ENCODE peak calls at places on chromosomes 5 and 9, in four cellular contexts. O, G, S and W are unnamed samples.

GRCh38 chr9:109886617-109887016 is 106.6 kb downstream of the PALM2AKAP2 start:
- DNase-seq in G (no peak), S (no peak), O (no peak), W (no peak)

GRCh38 chr5:152271420-152271819 is 133.7 kb downstream of the NMUR2 start:
- DNase-seq in G (peak), O (peak), S (no peak), W (no peak)

GRCh38 chr9:98057095-98057799 is 715 bp downstream of the NANS start:
- DNase-seq in G (no peak), S (no peak), O (peak), W (no peak)

GRCh38 chr9:75152416-75152815 is 64.1 kb downstream of the OSTF1 start:
- DNase-seq in G (no peak), O (no peak), S (no peak), W (no peak)

GRCh38 chr5:6175172-6175855 is 203.0 kb downstream of the MED10 start:
- DNase-seq in O (no peak), G (no peak), S (no peak), W (no peak)

GRCh38 chr9:6873862-6874261 is 116.1 kb downstream of the KDM4C start:
- DNase-seq in S (no peak), G (no peak), O (no peak), W (no peak)

GRCh38 chr5:218457-219289 is 553 bp downstream of the SDHA start:
- DNase-seq in S (peak), O (peak), G (no peak), W (no peak)

GRCh38 chr9:14098102-14098501 is 215.8 kb downstream of the NFIB start:
- DNase-seq in G (no peak), S (no peak), O (no peak), W (no peak)

GRCh38 chr5:132473608-132474007 is 17.0 kb downstream of the IRF1 start:
- DNase-seq in G (no peak), O (no peak), S (no peak), W (no peak)

GRCh38 chr5:175750476-175751080 is 92.7 kb downstream of the HRH2 start:
- DNase-seq in G (no peak), S (no peak), O (no peak), W (no peak)
- TF ChIP-seq CBX5 in G (no peak), S (no peak), O (no peak), W (no peak)

DNA sequence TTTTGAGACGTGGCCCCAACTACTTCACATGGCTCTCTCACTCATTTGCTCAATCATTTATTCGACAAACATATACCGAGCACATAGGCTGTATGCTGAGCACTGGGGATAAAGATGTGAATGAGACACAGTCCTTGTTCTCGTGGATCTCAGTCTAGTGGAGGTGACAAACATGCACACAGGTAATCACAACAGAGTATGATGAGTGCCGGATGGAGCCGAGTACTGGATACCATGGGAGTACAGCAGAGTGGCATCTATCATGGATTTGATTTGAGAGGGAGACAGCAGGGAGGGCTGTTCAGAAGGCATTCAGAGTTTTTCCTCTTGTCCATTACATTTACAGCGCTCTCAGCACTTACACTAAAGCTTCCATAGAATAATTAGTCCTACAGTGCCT is 259.8 kb downstream of the SLIT3 start:
- DNase-seq in O (no peak), G (no peak), S (no peak), W (no peak)
- TF ChIP-seq CBX5 in O (no peak), G (no peak), S (no peak), W (no peak)

DNA sequence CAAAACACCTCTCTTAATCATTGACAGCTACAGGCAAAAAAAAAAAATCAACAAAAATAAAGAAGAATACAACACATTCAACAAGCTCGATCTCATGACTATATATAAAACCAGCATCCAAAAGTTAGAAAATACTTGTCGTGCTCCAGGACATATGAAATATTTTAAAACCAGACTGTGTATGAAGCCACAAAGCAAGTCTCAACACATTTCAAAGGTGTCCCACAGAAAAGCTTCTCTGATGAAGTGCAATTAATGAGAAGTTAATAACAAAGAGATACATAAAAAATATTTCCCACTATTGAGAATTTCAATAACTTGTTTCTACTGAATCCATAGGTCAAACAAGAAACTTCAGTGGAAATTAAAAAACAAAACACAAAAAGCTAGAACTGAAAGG is 178.7 kb downstream of the PLK2 start:
- DNase-seq in G (no peak), S (no peak), O (no peak), W (no peak)
- TF ChIP-seq CBX5 in G (no peak), S (no peak), O (no peak), W (no peak)

DNA sequence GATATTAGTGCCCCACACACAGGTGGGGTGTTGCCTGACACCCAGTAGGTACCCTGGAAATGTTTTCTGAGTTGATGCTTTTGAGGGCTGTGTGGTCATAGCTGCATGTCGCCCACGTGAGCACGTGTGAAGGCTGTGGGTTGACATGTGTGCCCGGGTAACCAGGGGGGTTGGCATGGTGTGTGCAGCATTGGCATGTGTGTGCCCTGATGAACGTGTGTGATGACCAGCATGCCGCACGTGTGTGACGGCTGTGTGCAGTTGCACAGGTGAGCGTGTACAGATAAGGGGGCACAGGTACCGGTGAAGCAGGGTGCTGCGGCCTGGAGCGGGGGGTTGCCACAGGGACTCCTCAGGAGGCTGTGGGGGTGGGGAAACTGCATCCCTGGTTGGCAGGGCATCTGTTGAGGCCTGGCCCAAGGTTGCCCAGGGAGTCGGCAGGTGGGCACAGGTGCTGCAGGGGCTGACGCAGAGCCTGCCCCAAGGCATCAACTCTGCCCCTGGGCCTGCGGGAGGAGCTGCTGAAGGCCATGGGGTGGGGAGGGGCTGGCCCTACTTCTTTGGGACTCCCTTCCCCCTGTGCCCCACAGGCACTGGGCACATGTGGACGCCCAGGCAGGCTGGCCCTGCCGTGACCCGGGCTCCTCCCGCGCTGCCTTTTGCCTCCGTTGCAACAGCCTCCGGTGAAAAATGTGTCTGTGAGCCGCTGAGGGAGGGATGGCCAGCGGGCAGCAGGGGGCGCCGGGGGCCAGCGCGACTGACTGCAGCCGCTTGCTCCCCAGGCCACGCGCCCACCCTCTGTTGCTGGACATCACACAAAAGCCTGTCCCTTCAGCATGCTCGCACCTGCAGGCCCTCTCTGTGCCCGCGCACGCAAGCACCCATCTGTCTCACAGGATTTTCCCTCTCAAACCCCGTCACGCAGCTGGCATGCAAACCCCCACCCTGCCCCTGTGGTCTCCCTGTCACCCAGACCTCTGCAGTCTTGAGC is 2.2 kb downstream of the UNC5A start:
- DNase-seq in S (peak), G (no peak), O (peak), W (peak)
- TF ChIP-seq CBX5 in S (no peak), G (no peak), O (no peak), W (no peak)

GRCh38 chr5:109681763-109682162 is 8.0 kb upstream of the MAN2A1 start:
- DNase-seq in O (no peak), G (no peak), S (no peak), W (no peak)

GRCh38 chr5:109682383-109682782 is 7.3 kb upstream of the MAN2A1 start:
- DNase-seq in G (no peak), O (no peak), S (no peak), W (no peak)

DNA sequence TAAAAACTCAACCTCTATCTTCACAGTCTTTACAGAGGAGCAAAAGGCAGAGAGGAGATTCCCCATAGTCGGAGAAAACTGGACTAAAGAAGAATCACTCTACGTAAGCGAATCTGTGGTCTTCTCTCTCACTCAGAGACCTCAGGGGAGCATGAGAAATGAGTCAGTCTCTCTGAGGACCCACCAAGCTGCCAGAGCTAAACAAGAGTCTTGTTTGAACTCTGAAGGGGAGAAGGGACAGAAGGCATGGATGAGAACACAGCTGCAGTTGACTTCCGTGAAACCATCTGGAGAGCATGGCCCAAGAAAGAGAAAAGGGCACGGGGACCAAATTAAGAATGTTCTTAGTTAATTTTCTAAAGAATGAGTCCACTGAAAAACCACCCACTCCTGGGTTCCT is 12.8 kb upstream of the MAN2A1 start:
- DNase-seq in S (no peak), O (no peak), G (no peak), W (no peak)
- TF ChIP-seq CBX5 in S (no peak), O (no peak), G (no peak), W (no peak)

GRCh38 chr9:133002147-133003070 is 23.9 kb downstream of the GFI1B start:
- DNase-seq in S (no peak), G (no peak), O (no peak), W (no peak)
- TF ChIP-seq CBX5 in S (no peak), G (no peak), O (no peak), W (no peak)

GRCh38 chr9:112173489-112174222 is 1.4 kb downstream of the SUSD1 start:
- DNase-seq in G (no peak), O (no peak), S (no peak), W (no peak)

GRCh38 chr9:112175796-112176315 is 759 bp upstream of the SUSD1 start:
- DNase-seq in G (no peak), O (peak), S (no peak), W (no peak)

GRCh38 chr9:112176410-112177010 is 1.4 kb upstream of the SUSD1 start:
- DNase-seq in O (peak), S (no peak), G (no peak), W (no peak)

GRCh38 chr9:112174223-112174964 is 703 bp downstream of the SUSD1 start:
- DNase-seq in O (peak), G (peak), S (peak), W (no peak)

GRCh38 chr9:112174965-112175795 is at the start of gene SUSD1:
- DNase-seq in O (peak), G (no peak), S (peak), W (peak)
- TF ChIP-seq CBX5 in O (no peak), G (no peak), S (no peak), W (no peak)

GRCh38 chr9:88813810-88814209 is 177.5 kb upstream of the S1PR3 start:
- DNase-seq in O (peak), S (no peak), G (no peak), W (no peak)

GRCh38 chr9:88817628-88818027 is 173.6 kb upstream of the S1PR3 start:
- DNase-seq in S (no peak), G (no peak), O (no peak), W (no peak)

GRCh38 chr9:88814521-88815101 is 176.7 kb upstream of the S1PR3 start:
- DNase-seq in S (no peak), O (no peak), G (no peak), W (no peak)

GRCh38 chr9:88816591-88816990 is 174.7 kb upstream of the S1PR3 start:
- DNase-seq in G (no peak), S (no peak), O (no peak), W (no peak)

DNA sequence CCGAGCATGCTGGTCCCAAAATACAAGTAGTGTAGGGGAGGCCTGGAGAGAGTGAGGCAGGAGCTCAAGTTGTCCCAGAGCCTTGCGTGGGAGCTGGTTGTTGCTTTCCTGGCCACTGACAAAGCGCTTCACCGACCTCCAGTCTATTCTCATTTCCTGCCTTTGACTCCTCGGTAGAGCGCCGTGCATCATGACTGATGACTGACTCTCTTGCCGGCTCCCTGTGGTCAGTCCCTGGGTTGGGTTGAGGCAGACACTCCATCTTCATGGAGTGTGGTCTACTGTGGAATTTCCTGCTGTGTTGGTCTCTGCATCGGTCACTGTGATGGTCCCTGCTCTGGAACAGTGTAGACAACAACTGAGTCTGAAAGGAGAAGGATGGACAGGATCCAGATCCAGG is 175.1 kb upstream of the S1PR3 start:
- DNase-seq in S (no peak), O (no peak), G (no peak), W (no peak)
- TF ChIP-seq CBX5 in S (no peak), O (no peak), G (no peak), W (no peak)

GRCh38 chr9:12846035-12846434 is 71.2 kb downstream of the LURAP1L start:
- DNase-seq in O (no peak), S (no peak), G (no peak), W (no peak)

GRCh38 chr9:12847591-12847990 is 72.8 kb downstream of the LURAP1L start:
- DNase-seq in O (no peak), S (no peak), G (no peak), W (no peak)

GRCh38 chr9:12838546-12838945 is 63.7 kb downstream of the LURAP1L start:
- DNase-seq in G (no peak), O (no peak), S (no peak), W (no peak)

GRCh38 chr9:12849486-12850010 is 74.7 kb downstream of the LURAP1L start:
- DNase-seq in O (no peak), S (no peak), G (no peak), W (no peak)

GRCh38 chr9:12843735-12844134 is 68.9 kb downstream of the LURAP1L start:
- DNase-seq in O (no peak), S (no peak), G (no peak), W (no peak)
- TF ChIP-seq CBX5 in O (no peak), S (no peak), G (no peak), W (no peak)

GRCh38 chr5:150021491-150022162 is 21.1 kb downstream of the HMGXB3 start:
- DNase-seq in G (no peak), O (no peak), S (no peak), W (no peak)

GRCh38 chr5:150022163-150022540 is 21.6 kb downstream of the HMGXB3 start:
- DNase-seq in G (no peak), S (no peak), O (no peak), W (no peak)

GRCh38 chr5:150024241-150024984 is 23.9 kb downstream of the HMGXB3 start:
- DNase-seq in G (no peak), O (no peak), S (no peak), W (no peak)

GRCh38 chr5:150023136-150023535 is 22.6 kb downstream of the HMGXB3 start:
- DNase-seq in G (no peak), S (no peak), O (no peak), W (no peak)

DNA sequence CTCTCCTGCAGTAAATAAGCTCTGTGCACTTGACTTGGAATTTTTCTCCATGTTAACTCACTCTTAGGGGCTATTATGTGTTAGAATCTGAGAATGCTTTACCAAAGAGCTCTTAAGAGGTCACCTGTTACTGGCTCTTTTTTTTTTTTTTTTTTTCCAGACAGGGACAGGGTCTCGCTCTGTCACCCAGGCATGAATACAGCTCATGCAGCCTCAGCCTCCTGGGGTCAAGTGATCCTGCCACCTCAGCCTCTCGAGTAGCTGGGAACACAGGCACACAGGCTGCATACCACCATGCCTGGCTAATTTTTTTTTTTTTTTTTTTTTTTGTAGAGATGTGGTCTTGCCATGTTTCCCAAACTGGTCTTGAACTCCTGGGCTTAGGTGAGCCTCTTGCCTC is 22.1 kb downstream of the HMGXB3 start:
- DNase-seq in S (no peak), O (no peak), G (no peak), W (no peak)
- TF ChIP-seq CBX5 in S (no peak), O (no peak), G (no peak), W (no peak)